ENCODE peak calls at places on chromosome 17, in four cellular contexts. I, B, J and N are unnamed samples.

GRCh38 chr17:4536742-4537411 is 18.3 kb downstream of the MYBBP1A start:
- DNase-seq in B (no peak), I (no peak), J (no peak), N (no peak)

GRCh38 chr17:75549246-75550138 is 24.0 kb downstream of the LLGL2 start:
- DNase-seq in J (peak; percentile 63), I (peak; percentile 82), B (no peak), N (no peak)

GRCh38 chr17:79997004-79997673 is 38.5 kb downstream of the TBC1D16 start:
- DNase-seq in J (no peak), I (no peak), B (peak; percentile 90), N (no peak)

GRCh38 chr17:10652984-10653680 is 4.0 kb downstream of the MYH3 start:
- DNase-seq in B (no peak), I (no peak), J (no peak), N (no peak)

GRCh38 chr17:79835953-79836951 is 3.0 kb downstream of the CBX4 start:
- DNase-seq in I (peak; percentile 93), B (peak; percentile 69), J (peak; percentile 42), N (no peak)

GRCh38 chr17:32227910-32228309 is 37.7 kb upstream of the RHBDL3 start:
- DNase-seq in J (no peak), B (no peak), I (peak; percentile 31), N (no peak)

GRCh38 chr17:51703364-51704341 is 443.3 kb downstream of the UTP18 start:
- DNase-seq in J (no peak), I (no peak), B (no peak), N (no peak)

GRCh38 chr17:50426814-50427787 is 1.1 kb downstream of the ACSF2 start:
- DNase-seq in J (peak; percentile 69), I (peak; percentile 35), B (peak; percentile 73), N (peak; percentile 68)

GRCh38 chr17:80364091-80364691 is 50.8 kb upstream of the ENDOV start:
- DNase-seq in B (peak; percentile 34), I (peak; percentile 63), J (peak; percentile 8), N (no peak)

GRCh38 chr17:68539536-68540469 is 27.6 kb downstream of the PRKAR1A start:
- DNase-seq in B (peak; percentile 81), J (no peak), I (peak; percentile 24), N (peak; percentile 25)

GRCh38 chr17:61770752-61771533 is 92.4 kb downstream of the BRIP1 start:
- DNase-seq in I (no peak), B (no peak), J (no peak), N (no peak)

GRCh38 chr17:32927724-32928526 is at the start of gene TMEM98:
- DNase-seq in B (no peak), J (no peak), I (peak; percentile 81), N (peak; percentile 16)

GRCh38 chr17:54780238-54780637 is 120.4 kb upstream of the TOM1L1 start:
- DNase-seq in J (no peak), B (no peak), I (no peak), N (no peak)

GRCh38 chr17:61334673-61335072 is 65.0 kb upstream of the TBX2 start:
- DNase-seq in J (no peak), B (no peak), I (no peak), N (no peak)

GRCh38 chr17:83006515-83007455 is 72.6 kb upstream of the METRNL start:
- DNase-seq in J (no peak), B (no peak), I (no peak), N (no peak)

GRCh38 chr17:40329981-40330794 is 21.2 kb downstream of the RARA start:
- DNase-seq in J (no peak), B (no peak), I (no peak), N (no peak)

GRCh38 chr17:62801553-62801952 is 6.6 kb downstream of the MARCHF10 start:
- DNase-seq in I (no peak), J (no peak), B (no peak), N (no peak)

GRCh38 chr17:27504188-27504995 is 48.1 kb downstream of the KSR1 start:
- DNase-seq in I (no peak), B (no peak), J (no peak), N (no peak)

GRCh38 chr17:40363480-40363838 is 1.1 kb downstream of the GJD3 start:
- DNase-seq in B (no peak), I (peak; percentile 63), J (no peak), N (no peak)

GRCh38 chr17:79461041-79461440 is 149.8 kb downstream of the RBFOX3 start:
- DNase-seq in J (no peak), B (no peak), I (no peak), N (no peak)

GRCh38 chr17:72588961-72589360 is 468.1 kb downstream of the SOX9 start:
- DNase-seq in B (no peak), I (no peak), J (peak; percentile 87), N (peak; percentile 75)

GRCh38 chr17:4490637-4491061 is 8.0 kb upstream of the SPNS2 start:
- DNase-seq in I (no peak), J (no peak), B (no peak), N (no peak)

GRCh38 chr17:21358682-21359482 is 17.3 kb upstream of the KCNJ12 start:
- DNase-seq in I (no peak), B (no peak), J (no peak), N (no peak)

GRCh38 chr17:16304832-16305231 is 48.4 kb downstream of the CENPV start:
- DNase-seq in J (no peak), B (peak; percentile 57), I (peak; percentile 52), N (no peak)

GRCh38 chr17:36856921-36857381 is 80.3 kb upstream of the LHX1 start:
- DNase-seq in B (no peak), J (no peak), I (no peak), N (no peak)

GRCh38 chr17:51653902-51654301 is 393.6 kb downstream of the UTP18 start:
- DNase-seq in B (no peak), J (no peak), I (peak; percentile 56), N (no peak)

GRCh38 chr17:13513039-13513405 is 88.7 kb downstream of the HS3ST3A1 start:
- DNase-seq in I (no peak), B (no peak), J (no peak), N (no peak)

GRCh38 chr17:35731239-35731931 is at the start of gene RASL10B:
- DNase-seq in J (no peak), B (no peak), I (peak; percentile 85), N (no peak)

GRCh38 chr17:28493467-28493866 is 12.7 kb upstream of the FOXN1 start:
- DNase-seq in I (no peak), J (no peak), B (no peak), N (no peak)

GRCh38 chr17:80751460-80752368 is 207.1 kb downstream of the RPTOR start:
- DNase-seq in I (peak; percentile 73), J (no peak), B (no peak), N (no peak)

GRCh38 chr17:13405080-13405479 is 196.6 kb downstream of the HS3ST3A1 start:
- DNase-seq in J (no peak), I (no peak), B (no peak), N (no peak)

GRCh38 chr17:14373587-14374259 is 72.8 kb downstream of the HS3ST3B1 start:
- DNase-seq in J (no peak), I (no peak), B (no peak), N (no peak)

GRCh38 chr17:70254735-70255460 is 85.6 kb downstream of the KCNJ2 start:
- DNase-seq in I (no peak), J (no peak), B (no peak), N (no peak)

GRCh38 chr17:48486557-48486956 is 44.3 kb downstream of the HOXB1 start:
- DNase-seq in I (peak; percentile 16), J (peak; percentile 82), B (no peak), N (no peak)

GRCh38 chr17:65477600-65477999 is 83.8 kb downstream of the AXIN2 start:
- DNase-seq in B (no peak), J (no peak), I (no peak), N (no peak)
- TF ChIP-seq EZH2phosphoT487 in B (no peak), J (no peak), I (no peak), N (no peak)

DNA sequence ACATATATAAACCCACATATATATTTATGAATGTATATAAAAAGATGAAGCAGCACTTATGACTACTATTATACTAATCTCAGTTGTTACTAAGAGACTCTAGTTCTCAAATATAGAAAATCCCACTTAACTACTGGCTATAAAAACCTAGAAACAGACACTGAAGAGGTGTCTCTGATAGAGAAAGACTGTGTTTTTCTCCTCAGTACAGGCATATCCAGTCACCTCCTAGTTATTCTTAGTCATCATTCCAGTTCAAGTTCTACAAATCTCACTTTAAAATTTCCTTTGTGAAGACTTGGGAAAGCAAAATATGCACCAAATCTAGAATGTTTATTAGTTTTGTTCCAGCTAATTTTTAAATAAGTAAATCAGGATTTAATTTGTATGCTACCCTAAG is 93.9 kb downstream of the STH start:
- DNase-seq in I (no peak), J (no peak), B (no peak), N (no peak)
- H3K79me2 ChIP-seq in I (peaks cover 99% of the 10 kb centered on the region), J (peaks cover 87% of the 10 kb centered on the region), B (peaks cover 66% of the 10 kb centered on the region), N (peaks cover 78% of the 10 kb centered on the region)

GRCh38 chr17:19461681-19462080 is 50.6 kb downstream of the RNF112 start:
- DNase-seq in I (no peak), B (no peak), J (no peak), N (no peak)
- H3K4me2 ChIP-seq in I (no peak overlapping the region), B (peak overlapping the region; percentile 59), J (no peak overlapping the region), N (no peak overlapping the region)

GRCh38 chr17:9470171-9470570 is 105.4 kb downstream of the STX8 start:
- DNase-seq in B (no peak), J (no peak), I (no peak), N (peak; percentile 26)

GRCh38 chr17:9472541-9472940 is 103.1 kb downstream of the STX8 start:
- DNase-seq in J (no peak), I (no peak), B (no peak), N (no peak)

GRCh38 chr17:9468937-9469336 is 106.7 kb downstream of the STX8 start:
- DNase-seq in I (no peak), J (no peak), B (no peak), N (no peak)

GRCh38 chr17:9473716-9474115 is 101.9 kb downstream of the STX8 start:
- DNase-seq in I (no peak), J (no peak), B (no peak), N (no peak)

GRCh38 chr17:9472094-9472493 is 103.5 kb downstream of the STX8 start:
- DNase-seq in I (no peak), B (no peak), J (no peak), N (no peak)
- TF ChIP-seq EZH2phosphoT487 in I (no peak), B (no peak), J (no peak), N (no peak)

DNA sequence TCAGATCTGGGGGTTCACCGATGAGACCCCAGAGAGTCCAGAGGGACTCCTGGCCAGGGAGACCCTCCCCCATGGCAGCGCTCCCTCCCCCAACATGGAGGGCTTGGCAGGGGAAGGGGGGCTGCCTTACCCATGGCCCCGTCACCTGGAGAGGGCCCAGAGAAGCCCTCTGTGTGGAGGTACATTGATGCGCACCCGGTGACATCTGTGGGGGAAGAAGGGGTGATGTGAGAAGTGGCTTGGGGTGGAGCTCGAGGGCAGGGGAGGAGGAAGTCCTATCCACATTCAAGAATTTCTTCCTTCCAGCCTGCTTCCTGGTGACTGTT is 16.2 kb downstream of the ETV4 start:
- DNase-seq in I (no peak), J (no peak), B (no peak), N (no peak)
- H3K79me2 ChIP-seq in I (no peaks in the 10 kb centered on the region), J (no peaks in the 10 kb centered on the region), B (no peaks in the 10 kb centered on the region), N (no peaks in the 10 kb centered on the region)

GRCh38 chr17:81884520-81884919 is 6.9 kb downstream of the ALYREF start:
- DNase-seq in I (no peak), B (no peak), J (no peak), N (no peak)

GRCh38 chr17:81884968-81885367 is 6.4 kb downstream of the ALYREF start:
- DNase-seq in B (no peak), I (no peak), J (no peak), N (no peak)

GRCh38 chr17:81885454-81885853 is 5.9 kb downstream of the ALYREF start:
- DNase-seq in B (no peak), J (no peak), I (no peak), N (no peak)

GRCh38 chr17:81888105-81888987 is 3.0 kb downstream of the ALYREF start:
- DNase-seq in I (no peak), B (no peak), J (no peak), N (no peak)

GRCh38 chr17:81885869-81886548 is 5.4 kb downstream of the ALYREF start:
- DNase-seq in I (no peak), B (no peak), J (no peak), N (no peak)
- H3K4me2 ChIP-seq in I (no peak overlapping the region), B (no peak overlapping the region), J (no peak overlapping the region), N (no peak overlapping the region)